ENCODE peak calls at places on chromosomes 6 and 20, in eight cellular contexts. A is HCEC 1CT, D is HTR-8/SVneo, Z is HuH-7.5, V is activated T-cell treated with anti-CD3 and anti-CD28 coated beads for 24 hours, Q is ACHN, C is iris pigment epithelial cell, F is kidney epithelial cell. T is an unnamed sample.
A peak's percentile ranks its signal among the peaks of the same experiment; 100 is the strongest.

GRCh38 chr20:47297746-47298145 is 58.8 kb downstream of the ZMYND8 start:
- DNase-seq in A (no peak), D (no peak), Z (no peak), V (no peak), Q (no peak), C (no peak), F (no peak), T (no peak)

GRCh38 chr20:20480689-20481088 is 112.8 kb downstream of the INSM1 start:
- DNase-seq in A (peak; percentile 89), D (peak; percentile 4), Z (no peak), V (no peak), Q (no peak), C (peak; percentile 94), F (no peak), T (no peak)

GRCh38 chr20:47438464-47439381 is 63.0 kb upstream of the NCOA3 start:
- DNase-seq in A (no peak), D (no peak), Z (peak; percentile 80), V (no peak), Q (peak; percentile 5), C (no peak), F (no peak), T (peak; percentile 63)

GRCh38 chr20:32333988-32334885 is 23.9 kb upstream of the ASXL1 start:
- DNase-seq in A (no peak), D (no peak), Z (no peak), V (peak; percentile 32), Q (no peak), C (no peak), F (no peak), T (peak; percentile 81)

GRCh38 chr6:48074368-48074767 is 36.6 kb downstream of the PTCHD4 start:
- DNase-seq in A (peak; percentile 4), D (no peak), Z (no peak), V (no peak), Q (no peak), C (no peak), F (no peak), T (no peak)

GRCh38 chr6:2355155-2355554 is 109.8 kb upstream of the GMDS start:
- DNase-seq in A (no peak), D (no peak), Z (no peak), V (no peak), Q (no peak), C (no peak), F (no peak), T (no peak)

GRCh38 chr20:23078351-23078993 is 7.7 kb downstream of the CD93 start:
- DNase-seq in A (peak; percentile 57), D (no peak), Z (no peak), V (no peak), Q (no peak), C (peak; percentile 65), F (no peak), T (no peak)

GRCh38 chr6:157586088-157586414 is 205.1 kb downstream of the ZDHHC14 start:
- DNase-seq in A (no peak), D (no peak), Z (no peak), V (no peak), Q (no peak), C (no peak), F (no peak), T (no peak)

GRCh38 chr6:113482771-113483170 is 374.4 kb upstream of the MARCKS start:
- DNase-seq in A (no peak), D (no peak), Z (no peak), V (no peak), Q (no peak), C (no peak), F (no peak), T (no peak)

GRCh38 chr6:75347797-75348610 is 63.4 kb upstream of the TMEM30A start:
- DNase-seq in A (no peak), D (no peak), Z (no peak), V (no peak), Q (no peak), C (no peak), F (no peak), T (no peak)